ENCODE peak calls at places on chromosomes 13 and 19, in ten cellular contexts. Y, F, S, J, R, C, V, K, W and Z are unnamed samples. For H3K27me3, the result is how much of the 10 kb centered on the place peaks cover.

GRCh38 chr13:110361365-110361911 is 54.4 kb downstream of the COL4A2 start:
- DNase-seq in Y (peak), F (peak), S (peak), J (no peak), R (peak), C (peak), V (no peak), K (no peak), W (no peak), Z (no peak)

GRCh38 chr13:44120814-44121505 is 241.3 kb downstream of the LACC1 start:
- DNase-seq in Y (no peak), F (no peak), S (no peak), J (no peak), R (no peak), C (no peak), V (no peak), K (no peak), W (no peak), Z (no peak)

GRCh38 chr19:42132030-42132628 is at the start of gene POU2F2:
- DNase-seq in Y (peak), F (no peak), S (peak), J (peak), R (no peak), C (peak), V (no peak), K (no peak), W (no peak), Z (peak)

GRCh38 chr19:50266896-50267295 is 62.3 kb downstream of the KCNC3 start:
- DNase-seq in Y (no peak), F (no peak), S (peak), J (no peak), R (no peak), C (no peak), V (peak), K (no peak), W (no peak), Z (no peak)

GRCh38 chr13:43835701-43836100 is 43.8 kb downstream of the CCDC122 start:
- DNase-seq in Y (no peak), F (peak), S (no peak), J (no peak), R (peak), C (no peak), V (no peak), K (no peak), W (peak), Z (no peak)

GRCh38 chr13:46184277-46184699 is 2.3 kb upstream of the LCP1 start:
- DNase-seq in Y (peak), F (no peak), S (peak), J (peak), R (peak), C (peak), V (peak), K (no peak), W (no peak), Z (peak)

GRCh38 chr13:113083402-113084061 is 22.1 kb upstream of the F7 start:
- DNase-seq in Y (peak), F (no peak), S (peak), J (peak), R (peak), C (peak), V (peak), K (no peak), W (peak), Z (peak)

GRCh38 chr13:30866692-30867669 is 39.1 kb upstream of the MEDAG start:
- DNase-seq in Y (no peak), F (no peak), S (no peak), J (no peak), R (no peak), C (no peak), V (no peak), K (no peak), W (no peak), Z (no peak)

GRCh38 chr19:56404705-56405056 is 549 bp downstream of the ZNF583 start:
- DNase-seq in Y (no peak), F (no peak), S (no peak), J (no peak), R (peak), C (no peak), V (no peak), K (no peak), W (no peak), Z (no peak)

GRCh38 chr19:44848805-44849457 is 2.8 kb downstream of the NECTIN2 start:
- DNase-seq in Y (no peak), F (peak), S (no peak), J (no peak), R (peak), C (no peak), V (no peak), K (peak), W (no peak), Z (no peak)

GRCh38 chr13:27968316-27969072 is 621 bp downstream of the CDX2 start:
- DNase-seq in Y (no peak), F (no peak), S (no peak), J (no peak), R (no peak), C (no peak), V (no peak), K (no peak), W (no peak), Z (no peak)

GRCh38 chr13:106532111-106532929 is 3.1 kb downstream of the EFNB2 start:
- DNase-seq in Y (no peak), F (peak), S (no peak), J (no peak), R (peak), C (no peak), V (no peak), K (no peak), W (peak), Z (peak)

GRCh38 chr19:4707956-4708650 is 15.5 kb downstream of the DPP9 start:
- DNase-seq in Y (peak), F (peak), S (peak), J (no peak), R (peak), C (peak), V (no peak), K (no peak), W (no peak), Z (no peak)

GRCh38 chr19:22327321-22327720 is 41.1 kb downstream of the ZNF729 start:
- DNase-seq in Y (no peak), F (no peak), S (no peak), J (no peak), R (no peak), C (no peak), V (no peak), K (no peak), W (no peak), Z (no peak)

GRCh38 chr19:17183858-17184271 is 31.3 kb upstream of the USE1 start:
- DNase-seq in Y (no peak), F (no peak), S (no peak), J (no peak), R (no peak), C (no peak), V (no peak), K (no peak), W (no peak), Z (no peak)

GRCh38 chr19:50658438-50659317 is 9.4 kb downstream of the C19orf81 start:
- DNase-seq in Y (peak), F (peak), S (peak), J (peak), R (peak), C (peak), V (peak), K (peak), W (no peak), Z (peak)

GRCh38 chr19:2733930-2734588 is 5.8 kb downstream of the SLC39A3 start:
- DNase-seq in Y (no peak), F (no peak), S (peak), J (no peak), R (no peak), C (no peak), V (no peak), K (no peak), W (peak), Z (no peak)

GRCh38 chr13:79548886-79549285 is 67.9 kb downstream of the NDFIP2 start:
- DNase-seq in Y (no peak), F (no peak), S (no peak), J (no peak), R (no peak), C (no peak), V (no peak), K (no peak), W (peak), Z (no peak)

GRCh38 chr13:97196340-97196739 is 25.8 kb upstream of the MBNL2 start:
- DNase-seq in Y (no peak), F (no peak), S (no peak), J (no peak), R (no peak), C (no peak), V (no peak), K (no peak), W (no peak), Z (no peak)

GRCh38 chr19:48558018-48558684 is 6.2 kb downstream of the SULT2B1 start:
- DNase-seq in Y (no peak), F (peak), S (peak), J (peak), R (peak), C (peak), V (peak), K (no peak), W (peak), Z (no peak)

GRCh38 chr13:105139380-105140285 is 1395.8 kb downstream of the EFNB2 start:
- DNase-seq in Y (peak), F (peak), S (peak), J (peak), R (no peak), C (peak), V (peak), K (no peak), W (peak), Z (peak)

GRCh38 chr19:35720648-35721047 is 2.8 kb downstream of the KMT2B start:
- DNase-seq in Y (no peak), F (no peak), S (no peak), J (no peak), R (no peak), C (no peak), V (no peak), K (no peak), W (no peak), Z (no peak)

GRCh38 chr13:31223215-31223614 is 23.4 kb downstream of the B3GLCT start:
- DNase-seq in Y (no peak), F (no peak), S (no peak), J (no peak), R (no peak), C (no peak), V (no peak), K (no peak), W (no peak), Z (no peak)

GRCh38 chr19:22422220-22422619 is at the start of gene ZNF98:
- DNase-seq in Y (peak), F (no peak), S (peak), J (no peak), R (no peak), C (peak), V (no peak), K (no peak), W (no peak), Z (no peak)

GRCh38 chr19:51501594-51502263 is at the start of gene SIGLEC12:
- DNase-seq in Y (peak), F (no peak), S (peak), J (peak), R (no peak), C (peak), V (no peak), K (no peak), W (no peak), Z (peak)

GRCh38 chr13:110483386-110483785 is 78.1 kb downstream of the RAB20 start:
- DNase-seq in Y (no peak), F (no peak), S (no peak), J (no peak), R (no peak), C (no peak), V (no peak), K (no peak), W (no peak), Z (no peak)

GRCh38 chr13:98890186-98890585 is 87.7 kb downstream of the DOCK9 start:
- DNase-seq in Y (no peak), F (peak), S (no peak), J (no peak), R (peak), C (no peak), V (no peak), K (no peak), W (peak), Z (no peak)

GRCh38 chr13:87498681-87499080 is 172.5 kb upstream of the SLITRK5 start:
- DNase-seq in Y (no peak), F (no peak), S (no peak), J (no peak), R (peak), C (no peak), V (no peak), K (peak), W (peak), Z (no peak)

GRCh38 chr19:5547881-5548280 is 19.9 kb downstream of the TINCR start:
- DNase-seq in Y (no peak), F (peak), S (peak), J (no peak), R (peak), C (no peak), V (no peak), K (no peak), W (peak), Z (no peak)

GRCh38 chr19:37972803-37973202 is 65.8 kb downstream of the SIPA1L3 start:
- DNase-seq in Y (no peak), F (no peak), S (no peak), J (no peak), R (no peak), C (no peak), V (no peak), K (no peak), W (no peak), Z (no peak)

GRCh38 chr19:6828698-6829633 is 56.5 kb downstream of the VAV1 start:
- DNase-seq in Y (no peak), F (no peak), S (no peak), J (peak), R (peak), C (no peak), V (peak), K (no peak), W (peak), Z (no peak)

GRCh38 chr19:33438016-33438671 is 64.6 kb downstream of the CEBPG start:
- DNase-seq in Y (peak), F (no peak), S (no peak), J (peak), R (peak), C (peak), V (no peak), K (no peak), W (no peak), Z (peak)

GRCh38 chr13:101811881-101812280 is 359.4 kb downstream of the ITGBL1 start:
- DNase-seq in Y (no peak), F (no peak), S (no peak), J (no peak), R (no peak), C (no peak), V (no peak), K (no peak), W (no peak), Z (no peak)

GRCh38 chr19:31335716-31336115 is 13.5 kb downstream of the TSHZ3 start:
- DNase-seq in Y (no peak), F (no peak), S (no peak), J (no peak), R (no peak), C (no peak), V (no peak), K (no peak), W (no peak), Z (no peak)

GRCh38 chr13:99057310-99057975 is 79.6 kb upstream of the DOCK9 start:
- DNase-seq in Y (no peak), F (no peak), S (no peak), J (no peak), R (peak), C (no peak), V (no peak), K (no peak), W (peak), Z (no peak)

GRCh38 chr13:49086711-49087110 is 111.0 kb downstream of the FNDC3A start:
- DNase-seq in Y (no peak), F (no peak), S (no peak), J (no peak), R (peak), C (no peak), V (peak), K (no peak), W (peak), Z (no peak)

GRCh38 chr13:25455146-25455545 is 83.4 kb downstream of the ATP8A2 start:
- DNase-seq in Y (no peak), F (no peak), S (no peak), J (no peak), R (no peak), C (no peak), V (no peak), K (no peak), W (peak), Z (no peak)

DNA sequence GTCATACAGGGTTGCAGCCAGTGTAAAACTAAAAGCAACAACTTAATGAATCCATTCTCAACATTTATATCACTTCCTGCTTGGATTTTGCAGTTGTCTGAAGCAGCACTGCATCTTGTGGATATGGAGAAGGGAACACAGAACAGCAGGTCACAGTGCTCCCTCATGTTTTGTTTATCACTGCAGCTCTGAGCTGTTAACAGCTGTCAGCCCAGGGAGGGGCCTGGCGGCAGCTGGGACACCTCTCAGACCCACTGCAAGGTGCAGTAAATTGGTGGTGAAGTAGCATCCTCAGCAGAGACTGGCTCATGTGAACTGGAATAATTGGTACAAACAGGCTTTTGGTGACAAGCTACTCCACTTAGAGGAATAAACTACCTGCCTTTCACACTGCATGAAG is 170.4 kb downstream of the LIG4 start:
- DNase-seq in Y (no peak), F (no peak), S (no peak), J (no peak), R (no peak), C (no peak), V (no peak), K (no peak), W (no peak), Z (no peak)
- H3K27me3 ChIP-seq in Y (under half), F (under half), S (under half), J (under half), R (under half), C (under half), V (under half), K (under half), W (under half), Z (under half)

DNA sequence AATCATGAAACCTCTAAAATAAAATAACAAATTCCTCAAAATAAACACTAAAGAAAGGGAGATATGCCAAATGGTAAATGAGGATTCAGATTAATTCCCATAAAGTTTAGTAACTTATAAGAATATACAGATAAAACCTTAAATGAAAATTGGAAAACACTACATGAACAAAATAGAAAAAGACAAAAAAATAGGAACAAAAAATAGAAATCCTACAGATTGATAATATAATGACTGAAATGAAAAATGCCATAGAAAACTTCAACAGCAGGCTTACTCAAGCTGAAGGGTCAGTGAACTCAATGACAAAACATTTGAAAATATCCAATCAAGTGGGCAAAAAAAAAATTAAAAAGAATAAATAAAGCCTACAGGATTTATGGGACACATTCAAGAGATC is 1784.8 kb downstream of the PCDH9 start:
- DNase-seq in Y (no peak), F (no peak), S (no peak), J (no peak), R (no peak), C (no peak), V (no peak), K (no peak), W (no peak), Z (no peak)
- H3K27me3 ChIP-seq in Y (under half), F (under half), S (under half), J (under half), R (under half), C (under half), V (under half), K (under half), W (under half), Z (under half)

GRCh38 chr13:66224644-66225043 is 1005.5 kb downstream of the PCDH9 start:
- DNase-seq in Y (no peak), F (no peak), S (no peak), J (no peak), R (no peak), C (no peak), V (no peak), K (no peak), W (no peak), Z (no peak)

GRCh38 chr13:66225071-66225470 is 1005.1 kb downstream of the PCDH9 start:
- DNase-seq in Y (no peak), F (no peak), S (no peak), J (no peak), R (no peak), C (no peak), V (no peak), K (no peak), W (no peak), Z (no peak)

GRCh38 chr13:66219493-66219892 is 1010.6 kb downstream of the PCDH9 start:
- DNase-seq in Y (no peak), F (no peak), S (no peak), J (no peak), R (no peak), C (no peak), V (no peak), K (peak), W (no peak), Z (no peak)

GRCh38 chr13:66222127-66222526 is 1008.0 kb downstream of the PCDH9 start:
- DNase-seq in Y (no peak), F (no peak), S (no peak), J (no peak), R (no peak), C (no peak), V (no peak), K (no peak), W (no peak), Z (no peak)

DNA sequence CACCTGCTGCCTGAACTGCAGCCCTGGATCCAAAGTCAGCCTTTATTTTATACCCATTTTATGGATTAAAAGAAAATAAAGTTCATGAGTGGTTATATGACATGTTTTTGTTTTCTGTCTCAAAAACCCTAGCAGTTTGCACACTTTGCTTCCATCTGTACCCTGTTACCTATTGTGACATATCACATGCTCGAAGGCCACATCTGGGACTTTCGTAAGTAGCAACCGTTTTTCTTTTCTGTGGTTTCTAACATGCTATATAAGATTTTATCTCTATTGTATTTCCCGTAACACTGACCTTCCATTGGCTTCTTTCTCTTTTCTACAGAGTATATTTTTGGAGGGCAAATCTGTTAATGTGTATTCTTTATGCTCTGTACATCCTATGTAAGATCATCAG is 1007.2 kb downstream of the PCDH9 start:
- DNase-seq in Y (no peak), F (no peak), S (no peak), J (no peak), R (no peak), C (no peak), V (no peak), K (no peak), W (no peak), Z (no peak)
- H3K27me3 ChIP-seq in Y (under half), F (under half), S (under half), J (under half), R (under half), C (under half), V (under half), K (under half), W (under half), Z (under half)

DNA sequence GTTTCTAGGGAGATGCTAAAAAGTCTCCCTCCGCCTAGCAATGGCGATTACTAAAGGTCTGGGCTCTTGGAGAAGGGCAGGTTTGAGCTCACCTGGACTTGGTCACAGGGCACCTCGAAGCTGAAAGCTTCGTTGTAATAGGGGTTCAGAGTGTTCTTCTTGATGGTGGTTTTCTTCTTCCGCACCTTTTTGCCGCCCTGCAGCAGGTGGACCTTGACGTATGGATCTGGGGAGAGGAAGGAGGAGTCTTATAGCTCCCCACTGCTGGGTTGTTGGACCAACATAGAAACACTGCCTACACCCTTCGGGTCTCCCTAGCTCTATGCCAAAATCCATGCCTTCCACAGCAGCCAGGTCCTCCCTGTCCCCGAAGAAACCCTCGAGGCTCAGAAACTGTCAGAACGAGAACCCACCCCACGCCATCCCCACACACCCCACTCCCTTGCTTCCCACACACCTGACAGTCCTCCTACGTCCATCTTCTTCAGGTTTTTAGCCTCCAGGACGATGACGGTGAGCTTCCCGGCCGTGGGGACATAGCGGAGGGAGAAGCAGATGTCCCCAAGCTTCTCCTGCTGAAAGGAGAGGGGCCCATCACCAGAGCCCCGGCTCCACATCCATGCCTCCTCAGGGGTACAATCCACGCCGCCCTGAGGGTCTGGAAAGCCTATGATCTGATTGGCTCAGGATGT is 5.5 kb downstream of the SYT5 start:
- DNase-seq in Y (no peak), F (no peak), S (no peak), J (no peak), R (no peak), C (no peak), V (no peak), K (no peak), W (no peak), Z (no peak)
- H3K27me3 ChIP-seq in Y (half or more), F (under half), S (half or more), J (half or more), R (under half), C (half or more), V (under half), K (under half), W (under half), Z (half or more)